ENCODE peak calls at places on chromosomes 2 and 18, in eight cellular contexts. One of them, this sample, is unnamed.

GRCh38 chr18:58221060-58221725 is 177.2 kb downstream of the NEDD4L start:
- DNase-seq in COLO829: peak; percentile 83
- DNase-seq in activated CD8-positive, alpha-beta memory T cell treated with anti-CD3 and anti-CD28 coated beads, Interleukin-2, amount 50 U/mL, for 48 hours: no peak
- DNase-seq in GM12865: no peak
- DNase-seq in NCI-H2081: no peak
- DNase-seq in upper lobe of right lung: no peak
- DNase-seq in Panc1: peak; percentile 82
- DNase-seq in CD8-positive, alpha-beta memory T cell: no peak
- DNase-seq in this sample: no peak

GRCh38 chr2:150681120-150681796 is 193.8 kb upstream of the RND3 start:
- DNase-seq in CD8-positive, alpha-beta memory T cell: no peak
- DNase-seq in NCI-H2081: no peak
- DNase-seq in Panc1: peak; percentile 10
- DNase-seq in upper lobe of right lung: no peak
- DNase-seq in GM12865: no peak
- DNase-seq in COLO829: no peak
- DNase-seq in activated CD8-positive, alpha-beta memory T cell treated with anti-CD3 and anti-CD28 coated beads, Interleukin-2, amount 50 U/mL, for 48 hours: no peak
- DNase-seq in this sample: no peak

GRCh38 chr2:173124441-173124840 is 48.8 kb downstream of the MAP3K20 start:
- DNase-seq in COLO829: no peak
- DNase-seq in CD8-positive, alpha-beta memory T cell: no peak
- DNase-seq in upper lobe of right lung: no peak
- DNase-seq in Panc1: no peak
- DNase-seq in GM12865: no peak
- DNase-seq in NCI-H2081: no peak
- DNase-seq in activated CD8-positive, alpha-beta memory T cell treated with anti-CD3 and anti-CD28 coated beads, Interleukin-2, amount 50 U/mL, for 48 hours: no peak
- DNase-seq in this sample: no peak

GRCh38 chr2:218547511-218547910 is 20.6 kb downstream of the USP37 start:
- DNase-seq in GM12865: no peak
- DNase-seq in COLO829: no peak
- DNase-seq in NCI-H2081: no peak
- DNase-seq in upper lobe of right lung: no peak
- DNase-seq in CD8-positive, alpha-beta memory T cell: no peak
- DNase-seq in activated CD8-positive, alpha-beta memory T cell treated with anti-CD3 and anti-CD28 coated beads, Interleukin-2, amount 50 U/mL, for 48 hours: no peak
- DNase-seq in Panc1: no peak
- DNase-seq in this sample: no peak

GRCh38 chr2:159461076-159461475 is 155.3 kb downstream of the BAZ2B start:
- DNase-seq in COLO829: no peak
- DNase-seq in GM12865: no peak
- DNase-seq in NCI-H2081: no peak
- DNase-seq in Panc1: no peak
- DNase-seq in CD8-positive, alpha-beta memory T cell: no peak
- DNase-seq in upper lobe of right lung: no peak
- DNase-seq in activated CD8-positive, alpha-beta memory T cell treated with anti-CD3 and anti-CD28 coated beads, Interleukin-2, amount 50 U/mL, for 48 hours: no peak
- DNase-seq in this sample: no peak

GRCh38 chr2:120512321-120512710 is 166.4 kb downstream of the INHBB start:
- DNase-seq in upper lobe of right lung: no peak
- DNase-seq in activated CD8-positive, alpha-beta memory T cell treated with anti-CD3 and anti-CD28 coated beads, Interleukin-2, amount 50 U/mL, for 48 hours: no peak
- DNase-seq in NCI-H2081: no peak
- DNase-seq in COLO829: no peak
- DNase-seq in CD8-positive, alpha-beta memory T cell: no peak
- DNase-seq in GM12865: no peak
- DNase-seq in Panc1: no peak
- DNase-seq in this sample: no peak

GRCh38 chr2:118878531-118879149 is 31.2 kb upstream of the EN1 start:
- DNase-seq in activated CD8-positive, alpha-beta memory T cell treated with anti-CD3 and anti-CD28 coated beads, Interleukin-2, amount 50 U/mL, for 48 hours: no peak
- DNase-seq in upper lobe of right lung: peak; percentile 33
- DNase-seq in CD8-positive, alpha-beta memory T cell: no peak
- DNase-seq in GM12865: no peak
- DNase-seq in COLO829: no peak
- DNase-seq in Panc1: no peak
- DNase-seq in NCI-H2081: no peak
- DNase-seq in this sample: no peak

GRCh38 chr2:64267699-64268098 is 123.5 kb upstream of the PELI1 start:
- DNase-seq in activated CD8-positive, alpha-beta memory T cell treated with anti-CD3 and anti-CD28 coated beads, Interleukin-2, amount 50 U/mL, for 48 hours: no peak
- DNase-seq in upper lobe of right lung: no peak
- DNase-seq in NCI-H2081: no peak
- DNase-seq in GM12865: no peak
- DNase-seq in Panc1: no peak
- DNase-seq in CD8-positive, alpha-beta memory T cell: no peak
- DNase-seq in COLO829: no peak
- DNase-seq in this sample: no peak

GRCh38 chr18:22032392-22032961 is 136.9 kb upstream of the GATA6 start:
- DNase-seq in NCI-H2081: no peak
- DNase-seq in upper lobe of right lung: no peak
- DNase-seq in Panc1: peak; percentile 88
- DNase-seq in CD8-positive, alpha-beta memory T cell: no peak
- DNase-seq in activated CD8-positive, alpha-beta memory T cell treated with anti-CD3 and anti-CD28 coated beads, Interleukin-2, amount 50 U/mL, for 48 hours: no peak
- DNase-seq in COLO829: peak; percentile 12
- DNase-seq in GM12865: peak; percentile 29
- DNase-seq in this sample: no peak

GRCh38 chr2:68877079-68877772 is 6.0 kb upstream of the BMP10 start:
- DNase-seq in NCI-H2081: no peak
- DNase-seq in Panc1: no peak
- DNase-seq in upper lobe of right lung: no peak
- DNase-seq in CD8-positive, alpha-beta memory T cell: no peak
- DNase-seq in GM12865: no peak
- DNase-seq in COLO829: no peak
- DNase-seq in activated CD8-positive, alpha-beta memory T cell treated with anti-CD3 and anti-CD28 coated beads, Interleukin-2, amount 50 U/mL, for 48 hours: no peak
- DNase-seq in this sample: no peak

GRCh38 chr2:120539937-120540718 is 194.2 kb downstream of the INHBB start:
- DNase-seq in COLO829: peak; percentile 41
- DNase-seq in GM12865: no peak
- DNase-seq in CD8-positive, alpha-beta memory T cell: no peak
- DNase-seq in upper lobe of right lung: no peak
- DNase-seq in NCI-H2081: no peak
- DNase-seq in activated CD8-positive, alpha-beta memory T cell treated with anti-CD3 and anti-CD28 coated beads, Interleukin-2, amount 50 U/mL, for 48 hours: no peak
- DNase-seq in Panc1: no peak
- DNase-seq in this sample: no peak